ENCODE peak calls at places on chromosomes 3 and 15, in four cellular contexts. One of them, this sample, is unnamed.

GRCh38 chr3:72591522-72592421 is 256.5 kb downstream of the SHQ1 start:
- DNase-seq in HepG2: no peak
- DNase-seq in SK-N-SH: no peak
- DNase-seq in K562: peak
- DNase-seq in this sample: peak

GRCh38 chr3:142926368-142926944 is 37.0 kb downstream of the PAQR9 start:
- DNase-seq in HepG2: no peak
- DNase-seq in SK-N-SH: no peak
- DNase-seq in K562: no peak
- DNase-seq in this sample: no peak

GRCh38 chr15:67174864-67175573 is 79.4 kb downstream of the AAGAB start:
- DNase-seq in HepG2: no peak
- DNase-seq in SK-N-SH: peak
- DNase-seq in K562: no peak
- DNase-seq in this sample: no peak

GRCh38 chr3:160616721-160617120 is 51.4 kb upstream of the KPNA4 start:
- DNase-seq in HepG2: no peak
- DNase-seq in SK-N-SH: no peak
- DNase-seq in K562: no peak
- DNase-seq in this sample: no peak

GRCh38 chr15:81265944-81266775 is 57.8 kb downstream of the STARD5 start:
- DNase-seq in HepG2: peak
- DNase-seq in SK-N-SH: peak
- DNase-seq in K562: peak
- DNase-seq in this sample: peak

GRCh38 chr3:13504161-13504831 is 24.2 kb downstream of the HDAC11 start:
- DNase-seq in HepG2: no peak
- DNase-seq in SK-N-SH: no peak
- DNase-seq in K562: no peak
- DNase-seq in this sample: no peak

GRCh38 chr3:31009881-31010280 is 115.4 kb upstream of the GADL1 start:
- DNase-seq in HepG2: peak
- DNase-seq in SK-N-SH: no peak
- DNase-seq in K562: no peak
- DNase-seq in this sample: no peak

GRCh38 chr15:29024681-29025080 is 138.9 kb downstream of the APBA2 start:
- DNase-seq in HepG2: no peak
- DNase-seq in SK-N-SH: no peak
- DNase-seq in K562: no peak
- DNase-seq in this sample: no peak

GRCh38 chr3:116443096-116443793 is 2.0 kb downstream of the LSAMP start:
- DNase-seq in HepG2: no peak
- DNase-seq in SK-N-SH: peak
- DNase-seq in K562: no peak
- DNase-seq in this sample: no peak

GRCh38 chr15:92029104-92029466 is 175.6 kb downstream of the SLCO3A1 start:
- DNase-seq in HepG2: no peak
- DNase-seq in SK-N-SH: no peak
- DNase-seq in K562: no peak
- DNase-seq in this sample: no peak

GRCh38 chr15:83011271-83012037 is at the start of gene C15orf40:
- DNase-seq in HepG2: peak
- DNase-seq in SK-N-SH: peak
- DNase-seq in K562: peak
- DNase-seq in this sample: peak

GRCh38 chr3:127690106-127690505 is 17.4 kb downstream of the ABTB1 start:
- DNase-seq in HepG2: peak
- DNase-seq in SK-N-SH: no peak
- DNase-seq in K562: no peak
- DNase-seq in this sample: no peak

GRCh38 chr3:139377378-139377777 is 12.1 kb downstream of the COPB2 start:
- DNase-seq in HepG2: peak
- DNase-seq in SK-N-SH: no peak
- DNase-seq in K562: no peak
- DNase-seq in this sample: no peak

GRCh38 chr15:77470227-77470626 is 49.5 kb downstream of the HMG20A start:
- DNase-seq in HepG2: no peak
- DNase-seq in SK-N-SH: no peak
- DNase-seq in K562: no peak
- DNase-seq in this sample: no peak

GRCh38 chr3:73448761-73449290 is 175.9 kb downstream of the PDZRN3 start:
- DNase-seq in HepG2: no peak
- DNase-seq in SK-N-SH: no peak
- DNase-seq in K562: no peak
- DNase-seq in this sample: no peak

GRCh38 chr3:164064298-164064697 is 1014.0 kb downstream of the SI start:
- DNase-seq in HepG2: no peak
- DNase-seq in SK-N-SH: no peak
- DNase-seq in K562: no peak
- DNase-seq in this sample: no peak

GRCh38 chr15:60442763-60443162 is 36.2 kb downstream of the ICE2 start:
- DNase-seq in HepG2: no peak
- DNase-seq in SK-N-SH: no peak
- DNase-seq in K562: no peak
- DNase-seq in this sample: no peak

GRCh38 chr15:60442031-60442665 is 36.8 kb downstream of the ICE2 start:
- DNase-seq in HepG2: no peak
- DNase-seq in SK-N-SH: no peak
- DNase-seq in K562: no peak
- DNase-seq in this sample: no peak

GRCh38 chr15:60448668-60449360 is 30.1 kb downstream of the ICE2 start:
- DNase-seq in HepG2: no peak
- DNase-seq in SK-N-SH: no peak
- DNase-seq in K562: no peak
- DNase-seq in this sample: no peak

GRCh38 chr15:60441323-60441722 is 37.6 kb downstream of the ICE2 start:
- DNase-seq in HepG2: no peak
- DNase-seq in SK-N-SH: no peak
- DNase-seq in K562: no peak
- DNase-seq in this sample: no peak

GRCh38 chr15:60444289-60444912 is 34.5 kb downstream of the ICE2 start:
- DNase-seq in HepG2: peak
- DNase-seq in SK-N-SH: peak
- DNase-seq in K562: no peak
- DNase-seq in this sample: no peak
- TF ChIP-seq FOXJ3 in HepG2: no peak
- TF ChIP-seq FOXJ3 in SK-N-SH: no peak
- TF ChIP-seq FOXJ3 in K562: no peak
- TF ChIP-seq FOXJ3 in this sample: no peak

DNA sequence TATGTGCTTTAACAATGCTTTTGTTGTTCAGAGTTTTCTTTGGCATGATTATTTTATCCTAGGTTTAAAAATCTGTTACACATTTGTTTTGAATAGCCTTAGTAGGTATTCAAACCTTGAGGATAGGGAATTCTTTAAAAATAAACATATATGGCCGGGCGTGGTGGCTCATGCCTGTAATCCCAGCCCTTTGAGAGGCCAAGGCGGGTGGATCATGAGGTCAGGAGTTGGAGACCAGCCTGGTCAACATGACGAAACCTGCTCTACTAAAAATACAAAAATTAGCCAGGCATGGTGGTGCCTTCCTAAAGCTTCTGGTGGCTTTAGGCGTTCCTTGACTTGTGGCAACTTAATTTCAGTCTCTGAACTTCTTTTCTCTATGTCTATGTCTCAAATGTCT is 743.3 kb upstream of the EPHA6 start:
- DNase-seq in HepG2: no peak
- DNase-seq in SK-N-SH: no peak
- DNase-seq in K562: no peak
- DNase-seq in this sample: no peak
- TF ChIP-seq FOXJ3 in HepG2: no peak
- TF ChIP-seq FOXJ3 in SK-N-SH: no peak
- TF ChIP-seq FOXJ3 in K562: no peak
- TF ChIP-seq FOXJ3 in this sample: no peak

DNA sequence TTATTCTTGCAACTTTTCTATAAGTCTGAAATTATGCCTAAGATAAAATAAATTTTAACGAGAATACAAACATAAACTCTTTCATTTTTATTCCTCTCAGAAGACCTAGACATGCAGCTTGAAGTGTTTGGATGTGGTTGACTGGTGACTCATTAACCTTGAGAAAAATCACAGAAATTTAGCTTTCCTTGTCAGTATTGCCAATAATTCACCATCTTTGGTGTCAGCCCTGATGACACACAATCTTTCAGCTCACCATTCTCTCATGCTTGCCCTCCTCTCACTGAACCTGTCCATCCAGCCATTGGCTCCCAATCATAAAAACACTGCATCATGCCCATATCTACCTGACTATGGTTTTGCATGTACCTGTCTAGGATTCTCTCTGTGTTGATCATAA is 22.6 kb upstream of the TNFAIP8L3 start:
- DNase-seq in HepG2: no peak
- DNase-seq in SK-N-SH: no peak
- DNase-seq in K562: no peak
- DNase-seq in this sample: no peak
- TF ChIP-seq FOXJ3 in HepG2: no peak
- TF ChIP-seq FOXJ3 in SK-N-SH: no peak
- TF ChIP-seq FOXJ3 in K562: no peak
- TF ChIP-seq FOXJ3 in this sample: no peak

GRCh38 chr15:40340038-40340739 is 550 bp downstream of the CCDC9B start:
- DNase-seq in HepG2: no peak
- DNase-seq in SK-N-SH: peak
- DNase-seq in K562: no peak
- DNase-seq in this sample: no peak
- TF ChIP-seq FOXJ3 in HepG2: no peak
- TF ChIP-seq FOXJ3 in SK-N-SH: no peak
- TF ChIP-seq FOXJ3 in K562: no peak
- TF ChIP-seq FOXJ3 in this sample: no peak

GRCh38 chr3:101903426-101903825 is 54.1 kb downstream of the NFKBIZ start:
- DNase-seq in HepG2: no peak
- DNase-seq in SK-N-SH: no peak
- DNase-seq in K562: no peak
- DNase-seq in this sample: no peak
- TF ChIP-seq FOXJ3 in HepG2: no peak
- TF ChIP-seq FOXJ3 in SK-N-SH: no peak
- TF ChIP-seq FOXJ3 in K562: no peak
- TF ChIP-seq FOXJ3 in this sample: no peak

GRCh38 chr3:37097776-37098175 is 76.6 kb downstream of the LRRFIP2 start:
- DNase-seq in HepG2: no peak
- DNase-seq in SK-N-SH: no peak
- DNase-seq in K562: no peak
- DNase-seq in this sample: no peak

GRCh38 chr3:37098884-37099283 is 75.5 kb downstream of the LRRFIP2 start:
- DNase-seq in HepG2: no peak
- DNase-seq in SK-N-SH: no peak
- DNase-seq in K562: no peak
- DNase-seq in this sample: no peak

GRCh38 chr3:37103103-37103815 is 71.1 kb downstream of the LRRFIP2 start:
- DNase-seq in HepG2: no peak
- DNase-seq in SK-N-SH: no peak
- DNase-seq in K562: no peak
- DNase-seq in this sample: no peak

GRCh38 chr3:37099469-37099868 is 74.9 kb downstream of the LRRFIP2 start:
- DNase-seq in HepG2: no peak
- DNase-seq in SK-N-SH: no peak
- DNase-seq in K562: no peak
- DNase-seq in this sample: no peak

DNA sequence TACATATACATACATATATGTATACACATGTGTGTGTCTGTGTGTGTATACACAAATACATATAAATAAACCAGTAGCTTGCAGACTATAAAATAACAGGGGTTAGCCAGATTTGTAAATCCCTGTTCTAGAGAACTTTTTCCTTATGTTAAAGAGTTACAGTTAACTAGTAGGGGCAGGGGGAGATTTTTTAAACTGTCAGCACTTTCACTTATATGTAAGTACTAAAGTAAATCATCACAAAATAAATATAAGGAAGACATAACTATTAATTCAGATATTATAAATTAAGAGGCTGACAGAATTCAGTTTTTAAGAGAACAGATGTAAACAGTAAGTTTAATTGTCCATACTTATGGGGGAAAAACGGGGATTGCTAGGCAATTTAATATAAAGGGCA is 74.0 kb downstream of the LRRFIP2 start:
- DNase-seq in HepG2: no peak
- DNase-seq in SK-N-SH: no peak
- DNase-seq in K562: no peak
- DNase-seq in this sample: no peak
- TF ChIP-seq FOXJ3 in HepG2: no peak
- TF ChIP-seq FOXJ3 in SK-N-SH: no peak
- TF ChIP-seq FOXJ3 in K562: no peak
- TF ChIP-seq FOXJ3 in this sample: no peak

DNA sequence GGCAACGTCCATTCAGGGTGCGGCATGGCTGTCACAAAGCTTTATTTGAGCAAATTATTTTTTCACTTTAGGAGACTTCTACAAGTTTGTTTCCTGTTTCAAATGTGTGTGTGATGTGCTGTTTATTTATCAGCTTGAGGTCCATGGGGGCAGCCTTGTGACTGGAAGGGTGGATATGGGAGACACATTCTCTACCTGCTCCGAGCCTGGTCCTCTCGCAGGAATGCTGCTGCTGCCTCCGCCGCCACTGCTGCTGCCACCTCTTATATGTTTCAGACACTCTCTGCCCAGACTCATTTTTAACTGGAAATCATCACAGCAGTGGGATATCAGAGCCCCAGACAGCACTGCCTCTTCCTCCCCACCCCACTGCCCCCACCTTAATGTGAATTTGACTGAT is 83.5 kb upstream of the PXYLP1 start:
- DNase-seq in HepG2: no peak
- DNase-seq in SK-N-SH: no peak
- DNase-seq in K562: no peak
- DNase-seq in this sample: no peak
- TF ChIP-seq FOXJ3 in HepG2: no peak
- TF ChIP-seq FOXJ3 in SK-N-SH: no peak
- TF ChIP-seq FOXJ3 in K562: no peak
- TF ChIP-seq FOXJ3 in this sample: no peak

DNA sequence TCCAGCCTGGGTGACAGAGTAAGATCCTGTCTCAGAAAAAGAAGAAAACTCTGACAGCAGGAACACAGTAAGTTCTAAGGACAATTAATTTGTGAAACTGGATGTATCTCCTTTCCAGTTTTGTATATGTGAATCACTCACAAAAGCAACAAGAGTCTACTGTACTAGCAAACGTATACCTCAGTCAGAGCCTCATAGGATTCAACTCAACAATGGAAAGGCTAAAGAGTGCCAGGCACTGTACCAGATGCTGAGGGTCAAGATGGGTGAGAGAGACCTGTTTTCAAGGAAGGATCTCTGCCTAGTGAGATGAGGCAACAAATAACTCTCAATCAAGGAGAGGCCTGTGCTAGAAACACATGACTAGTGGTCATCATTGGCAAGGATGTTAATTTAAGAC is 14.9 kb downstream of the TBL1XR1 start:
- DNase-seq in HepG2: no peak
- DNase-seq in SK-N-SH: no peak
- DNase-seq in K562: no peak
- DNase-seq in this sample: no peak
- TF ChIP-seq FOXJ3 in HepG2: no peak
- TF ChIP-seq FOXJ3 in SK-N-SH: no peak
- TF ChIP-seq FOXJ3 in K562: no peak
- TF ChIP-seq FOXJ3 in this sample: no peak

GRCh38 chr3:17730318-17730967 is 12.0 kb downstream of the TBC1D5 start:
- DNase-seq in HepG2: peak
- DNase-seq in SK-N-SH: no peak
- DNase-seq in K562: peak
- DNase-seq in this sample: no peak
- TF ChIP-seq FOXJ3 in HepG2: no peak
- TF ChIP-seq FOXJ3 in SK-N-SH: no peak
- TF ChIP-seq FOXJ3 in K562: no peak
- TF ChIP-seq FOXJ3 in this sample: no peak